ENCODE peak calls at places on chromosomes 3 and 15, in four cellular contexts. One of them, this sample, is unnamed.

GRCh38 chr3:38136272-38136806 is 588 bp downstream of the ACAA1 start:
- DNase-seq in stomach: peak
- DNase-seq in GM12878: no peak
- DNase-seq in uterus: no peak
- DNase-seq in this sample: peak

GRCh38 chr3:181844227-181844626 is 132.5 kb downstream of the SOX2 start:
- DNase-seq in uterus: no peak
- DNase-seq in stomach: peak
- DNase-seq in GM12878: no peak
- DNase-seq in this sample: no peak

GRCh38 chr3:159486580-159486979 is 502.1 kb upstream of the IL12A start:
- DNase-seq in GM12878: no peak
- DNase-seq in stomach: no peak
- DNase-seq in uterus: no peak
- DNase-seq in this sample: no peak

GRCh38 chr3:135896613-135897012 is 68.9 kb upstream of the PPP2R3A start:
- DNase-seq in GM12878: no peak
- DNase-seq in uterus: no peak
- DNase-seq in stomach: no peak
- DNase-seq in this sample: no peak

GRCh38 chr15:57382222-57382621 is 5.9 kb downstream of the CGNL1 start:
- DNase-seq in GM12878: no peak
- DNase-seq in stomach: peak
- DNase-seq in uterus: no peak
- DNase-seq in this sample: no peak

GRCh38 chr3:157785071-157785826 is 282.0 kb upstream of the VEPH1 start:
- DNase-seq in stomach: no peak
- DNase-seq in uterus: peak
- DNase-seq in GM12878: no peak
- DNase-seq in this sample: no peak

GRCh38 chr3:36774072-36774471 is 9.7 kb upstream of the DCLK3 start:
- DNase-seq in GM12878: no peak
- DNase-seq in stomach: no peak
- DNase-seq in uterus: no peak
- DNase-seq in this sample: no peak

GRCh38 chr15:38696120-38696727 is 131.6 kb upstream of the RASGRP1 start:
- DNase-seq in GM12878: no peak
- DNase-seq in stomach: peak
- DNase-seq in uterus: no peak
- DNase-seq in this sample: no peak

GRCh38 chr3:53721187-53721946 is 124.9 kb downstream of the CHDH start:
- DNase-seq in stomach: no peak
- DNase-seq in GM12878: no peak
- DNase-seq in uterus: no peak
- DNase-seq in this sample: no peak

GRCh38 chr3:18432752-18433151 is 7.6 kb upstream of the SATB1 start:
- DNase-seq in GM12878: no peak
- DNase-seq in stomach: no peak
- DNase-seq in uterus: no peak
- DNase-seq in this sample: no peak

GRCh38 chr3:22988566-22988965 is 214.6 kb upstream of the UBE2E2 start:
- DNase-seq in stomach: no peak
- DNase-seq in uterus: no peak
- DNase-seq in GM12878: no peak
- DNase-seq in this sample: no peak

GRCh38 chr3:40310690-40311089 is 1.2 kb downstream of the EIF1B start:
- DNase-seq in uterus: no peak
- DNase-seq in GM12878: no peak
- DNase-seq in stomach: no peak
- DNase-seq in this sample: no peak

GRCh38 chr15:42863572-42864239 is 56.9 kb downstream of the TTBK2 start:
- DNase-seq in GM12878: no peak
- DNase-seq in stomach: peak
- DNase-seq in uterus: no peak
- DNase-seq in this sample: no peak

GRCh38 chr3:58536501-58537411 is at the start of gene ACOX2:
- DNase-seq in uterus: peak
- DNase-seq in stomach: peak
- DNase-seq in GM12878: no peak
- DNase-seq in this sample: peak

GRCh38 chr15:69253156-69253555 is 45.6 kb upstream of the PAQR5 start:
- DNase-seq in GM12878: no peak
- DNase-seq in uterus: no peak
- DNase-seq in stomach: no peak
- DNase-seq in this sample: no peak

GRCh38 chr3:1394188-1394587 is 301.4 kb downstream of the CNTN6 start:
- DNase-seq in stomach: no peak
- DNase-seq in uterus: no peak
- DNase-seq in GM12878: no peak
- DNase-seq in this sample: no peak

GRCh38 chr3:182046365-182046764 is 334.6 kb downstream of the SOX2 start:
- DNase-seq in stomach: no peak
- DNase-seq in uterus: no peak
- DNase-seq in GM12878: no peak
- DNase-seq in this sample: no peak

GRCh38 chr15:45377630-45378148 is 655 bp downstream of the GATM start:
- DNase-seq in stomach: peak
- DNase-seq in uterus: peak
- DNase-seq in GM12878: no peak
- DNase-seq in this sample: peak